ENCODE peak calls at places on chromosomes 5 and 9, in five cellular contexts. H is Right ventricle myocardium superior; W is cardiac muscle cell; T is GM13977; M is CD4-positive, alpha-beta T cell. U is an unnamed sample.

GRCh38 chr5:148125641-148126040 is 42.7 kb upstream of the SPINK14 start:
- DNase-seq in H (no peak), W (peak), T (no peak), M (no peak), U (no peak)

GRCh38 chr5:10632110-10632903 is 68.4 kb downstream of the ANKRD33B start:
- DNase-seq in H (no peak), W (no peak), T (peak), M (no peak), U (no peak)

GRCh38 chr9:133333011-133333410 is 3.0 kb downstream of the SURF6 start:
- DNase-seq in H (no peak), W (no peak), T (no peak), M (no peak), U (no peak)

GRCh38 chr5:179313849-179314521 is 31.3 kb downstream of the ADAMTS2 start:
- DNase-seq in H (peak), W (no peak), T (no peak), M (no peak), U (no peak)

GRCh38 chr9:136564379-136564988 is 18.6 kb upstream of the NOTCH1 start:
- DNase-seq in H (peak), W (no peak), T (peak), M (no peak), U (no peak)

GRCh38 chr9:108234811-108235210 is 621.0 kb downstream of the ACTL7B start:
- DNase-seq in H (no peak), W (no peak), T (no peak), M (no peak), U (peak)

GRCh38 chr9:91884746-91885687 is 65.0 kb downstream of the ROR2 start:
- DNase-seq in H (no peak), W (no peak), T (no peak), M (no peak), U (no peak)

GRCh38 chr9:20618361-20618799 is 3.9 kb downstream of the MLLT3 start:
- DNase-seq in H (no peak), W (no peak), T (no peak), M (no peak), U (peak)

GRCh38 chr5:34687269-34688011 is 31.3 kb downstream of the RAI14 start:
- DNase-seq in H (no peak), W (no peak), T (no peak), M (no peak), U (no peak)

GRCh38 chr9:91119147-91119546 is 242.6 kb downstream of the AUH start:
- DNase-seq in H (no peak), W (no peak), T (no peak), M (no peak), U (peak)

GRCh38 chr5:4226565-4226964 is 630.9 kb downstream of the IRX1 start:
- DNase-seq in H (no peak), W (no peak), T (no peak), M (no peak), U (no peak)

GRCh38 chr5:89956838-89957237 is 452.7 kb downstream of the CETN3 start:
- DNase-seq in H (no peak), W (no peak), T (no peak), M (no peak), U (peak)

GRCh38 chr5:40437452-40437861 is 242.3 kb upstream of the PTGER4 start:
- DNase-seq in H (no peak), W (no peak), T (peak), M (no peak), U (no peak)

GRCh38 chr9:136815422-136815782 is 7.7 kb downstream of the RABL6 start:
- DNase-seq in H (no peak), W (no peak), T (no peak), M (no peak), U (no peak)

GRCh38 chr9:72786948-72787347 is 165.9 kb downstream of the ALDH1A1 start:
- DNase-seq in H (no peak), W (no peak), T (no peak), M (no peak), U (no peak)

GRCh38 chr9:69605406-69605805 is 66.8 kb downstream of the APBA1 start:
- DNase-seq in H (no peak), W (no peak), T (no peak), M (no peak), U (no peak)

GRCh38 chr5:150587830-150588494 is 52.5 kb upstream of the SYNPO start:
- DNase-seq in H (no peak), W (no peak), T (no peak), M (no peak), U (no peak)

GRCh38 chr9:109507421-109507838 is 9.3 kb upstream of the PTPN3 start:
- DNase-seq in H (no peak), W (no peak), T (no peak), M (no peak), U (no peak)

U was measured in foreskin melanocyte.